ENCODE peak calls at places on chromosomes 13 and 19, in four cellular contexts. One of them, this sample, is unnamed.
A peak's percentile ranks its signal among the peaks of the same experiment; 100 is the strongest.

GRCh38 chr13:31930901-31931522 is 100.6 kb upstream of the FRY start:
- DNase-seq in endothelial cell of umbilical vein: no peak
- DNase-seq in tibial nerve: no peak
- DNase-seq in PC-3: peak; percentile 64
- DNase-seq in this sample: no peak

GRCh38 chr13:110319774-110320509 is 12.9 kb downstream of the COL4A2 start:
- DNase-seq in endothelial cell of umbilical vein: peak; percentile 87
- DNase-seq in tibial nerve: no peak
- DNase-seq in PC-3: peak; percentile 81
- DNase-seq in this sample: peak; percentile 86

GRCh38 chr19:16371540-16371986 is 46.9 kb downstream of the KLF2 start:
- DNase-seq in endothelial cell of umbilical vein: no peak
- DNase-seq in tibial nerve: no peak
- DNase-seq in PC-3: no peak
- DNase-seq in this sample: no peak

GRCh38 chr13:31160857-31161582 is 684 bp downstream of the HSPH1 start:
- DNase-seq in endothelial cell of umbilical vein: peak; percentile 74
- DNase-seq in tibial nerve: peak; percentile 61
- DNase-seq in PC-3: peak; percentile 38
- DNase-seq in this sample: no peak

GRCh38 chr19:2711175-2711936 is 8.9 kb upstream of the GNG7 start:
- DNase-seq in endothelial cell of umbilical vein: no peak
- DNase-seq in tibial nerve: no peak
- DNase-seq in PC-3: peak; percentile 21
- DNase-seq in this sample: no peak

GRCh38 chr19:2055871-2056809 is 5.1 kb upstream of the MKNK2 start:
- DNase-seq in endothelial cell of umbilical vein: peak; percentile 56
- DNase-seq in tibial nerve: peak; percentile 66
- DNase-seq in PC-3: peak; percentile 62
- DNase-seq in this sample: no peak

GRCh38 chr19:44598880-44599279 is 14.5 kb upstream of the IGSF23 start:
- DNase-seq in endothelial cell of umbilical vein: no peak
- DNase-seq in tibial nerve: no peak
- DNase-seq in PC-3: no peak
- DNase-seq in this sample: no peak

GRCh38 chr13:74464656-74465055 is 330.5 kb upstream of the KLF12 start:
- DNase-seq in endothelial cell of umbilical vein: no peak
- DNase-seq in tibial nerve: no peak
- DNase-seq in PC-3: no peak
- DNase-seq in this sample: no peak

GRCh38 chr19:399370-399769 is 9.6 kb downstream of the C2CD4C start:
- DNase-seq in endothelial cell of umbilical vein: no peak
- DNase-seq in tibial nerve: no peak
- DNase-seq in PC-3: no peak
- DNase-seq in this sample: no peak

GRCh38 chr19:29001006-29001921 is 211.7 kb downstream of the UQCRFS1 start:
- DNase-seq in endothelial cell of umbilical vein: no peak
- DNase-seq in tibial nerve: no peak
- DNase-seq in PC-3: no peak
- DNase-seq in this sample: no peak

GRCh38 chr13:34577051-34577450 is 365.0 kb upstream of the NBEA start:
- DNase-seq in endothelial cell of umbilical vein: no peak
- DNase-seq in tibial nerve: no peak
- DNase-seq in PC-3: peak; percentile 8
- DNase-seq in this sample: no peak

GRCh38 chr19:56377105-56377924 is 16.0 kb downstream of the ZNF582 start:
- DNase-seq in endothelial cell of umbilical vein: no peak
- DNase-seq in tibial nerve: no peak
- DNase-seq in PC-3: peak; percentile 27
- DNase-seq in this sample: no peak

GRCh38 chr19:42343344-42344110 is 18.1 kb downstream of the MEGF8 start:
- DNase-seq in endothelial cell of umbilical vein: no peak
- DNase-seq in tibial nerve: no peak
- DNase-seq in PC-3: no peak
- DNase-seq in this sample: no peak
- TF ChIP-seq CTCF in endothelial cell of umbilical vein: peak; percentile 21
- TF ChIP-seq CTCF in tibial nerve: no peak
- TF ChIP-seq CTCF in PC-3: peak; percentile 33
- TF ChIP-seq CTCF in this sample: peak; percentile 31

DNA sequence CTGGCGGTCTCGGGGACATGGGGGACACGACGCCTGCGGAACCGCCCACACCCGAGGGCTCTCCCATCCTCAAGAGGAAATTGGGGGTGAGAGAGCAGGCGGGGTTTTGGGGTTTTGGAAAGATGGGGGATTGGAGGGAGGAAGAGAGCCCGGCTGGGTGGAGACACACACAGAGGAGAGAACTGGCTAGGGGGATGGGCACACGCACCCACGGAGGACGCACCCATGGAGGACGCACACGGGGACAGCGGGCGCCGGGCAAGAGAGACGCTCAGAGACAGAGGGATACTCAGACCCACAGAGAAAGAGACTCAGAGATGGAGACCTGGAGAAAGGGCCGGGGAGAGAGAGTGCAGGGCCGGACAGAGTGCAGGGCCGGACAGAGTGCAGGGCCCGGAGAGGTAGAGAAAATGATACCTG is 52.1 kb downstream of the MAP4K1 start:
- DNase-seq in endothelial cell of umbilical vein: no peak
- DNase-seq in tibial nerve: no peak
- DNase-seq in PC-3: no peak
- DNase-seq in this sample: no peak
- H3K4me3 ChIP-seq in endothelial cell of umbilical vein: no peak overlapping the region
- H3K4me3 ChIP-seq in tibial nerve: no peak overlapping the region
- H3K4me3 ChIP-seq in PC-3: no peak overlapping the region
- H3K4me3 ChIP-seq in this sample: no peak overlapping the region

DNA sequence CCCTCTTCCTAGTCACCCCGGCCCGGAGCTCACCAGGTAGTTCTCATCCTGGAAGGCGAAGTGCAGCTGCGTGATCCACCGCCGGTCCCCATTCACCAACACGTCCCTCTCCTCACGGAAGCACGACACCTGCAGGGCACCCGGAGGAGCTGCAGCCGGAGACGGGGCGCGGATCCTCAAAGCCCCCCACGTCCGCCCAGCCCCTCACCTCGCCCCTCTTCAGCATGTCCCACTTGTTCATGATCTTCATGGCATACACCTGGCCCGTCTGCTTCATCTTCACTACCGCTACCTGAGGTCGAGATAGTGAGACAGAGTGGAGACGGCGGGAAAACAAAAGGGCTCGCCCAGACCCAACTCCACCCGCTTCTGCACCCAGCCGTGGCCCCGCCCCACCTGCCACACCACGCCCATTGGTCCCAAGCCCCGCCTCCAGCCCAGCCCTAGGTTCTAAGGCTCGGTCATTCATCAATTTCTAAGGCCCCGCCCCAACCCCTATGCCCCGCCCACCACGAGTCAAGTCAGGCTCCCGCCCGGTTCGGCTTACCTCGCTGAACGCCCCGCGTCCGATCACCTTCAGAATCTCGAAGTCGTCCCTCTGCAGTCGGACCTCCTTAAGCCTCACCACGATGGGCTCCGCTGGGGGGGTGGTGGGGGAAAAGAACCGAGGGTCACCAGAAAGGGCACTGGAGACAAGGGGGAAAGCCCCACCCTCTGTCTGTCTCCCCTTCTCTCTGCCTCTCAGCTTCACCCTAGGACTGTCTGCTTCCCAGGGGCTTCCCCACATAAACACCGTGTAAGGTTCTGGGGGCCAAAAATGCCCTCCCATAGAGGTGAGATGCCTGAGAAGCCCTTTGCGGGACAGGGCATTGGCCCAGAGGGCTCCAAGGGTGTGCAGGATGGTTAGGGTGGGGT is 2.8 kb downstream of the DMPK start:
- DNase-seq in endothelial cell of umbilical vein: peak; percentile 84
- DNase-seq in tibial nerve: peak; percentile 90
- DNase-seq in PC-3: peak; percentile 86
- DNase-seq in this sample: no peak
- TF ChIP-seq CTCF in endothelial cell of umbilical vein: peak; percentile 67
- TF ChIP-seq CTCF in tibial nerve: peak; percentile 65
- TF ChIP-seq CTCF in PC-3: peak; percentile 77
- TF ChIP-seq CTCF in this sample: peak; percentile 68

GRCh38 chr19:33199441-33200265 is 5.5 kb downstream of the LRP3 start:
- DNase-seq in endothelial cell of umbilical vein: no peak
- DNase-seq in tibial nerve: no peak
- DNase-seq in PC-3: no peak
- DNase-seq in this sample: no peak
- H3K4me3 ChIP-seq in endothelial cell of umbilical vein: no peak overlapping the region
- H3K4me3 ChIP-seq in tibial nerve: no peak overlapping the region
- H3K4me3 ChIP-seq in PC-3: no peak overlapping the region
- H3K4me3 ChIP-seq in this sample: no peak overlapping the region

DNA sequence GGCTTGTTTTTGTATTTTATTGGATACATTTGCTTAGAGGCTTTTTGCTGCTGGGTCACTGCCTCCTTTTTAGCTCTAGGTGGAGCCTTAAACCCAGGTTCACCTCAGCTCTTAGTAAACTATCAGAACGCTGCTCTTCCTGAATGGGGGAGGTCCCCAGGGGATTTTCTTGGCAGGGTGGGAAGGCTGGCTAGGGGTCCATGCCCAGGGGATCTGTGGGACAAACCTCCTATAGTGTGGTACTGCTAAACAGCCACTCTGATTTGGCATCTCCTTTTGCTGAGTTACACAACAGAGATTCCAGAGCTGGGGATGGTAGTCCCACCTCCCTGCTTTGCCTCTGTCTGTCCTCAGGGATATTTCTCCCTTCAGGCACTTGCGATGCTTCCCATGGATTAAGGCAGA is 204.9 kb downstream of the ZIC5 start:
- DNase-seq in endothelial cell of umbilical vein: no peak
- DNase-seq in tibial nerve: no peak
- DNase-seq in PC-3: no peak
- DNase-seq in this sample: no peak
- TF ChIP-seq CTCF in endothelial cell of umbilical vein: no peak
- TF ChIP-seq CTCF in tibial nerve: no peak
- TF ChIP-seq CTCF in PC-3: no peak
- TF ChIP-seq CTCF in this sample: peak; percentile 57